ENCODE peak calls at places on chromosomes 1 and 21, in nine cellular contexts. G, Z, K, B, T, C, I, M and W are unnamed samples.

GRCh38 chr1:26053718-26054572 is 8.0 kb upstream of the SLC30A2 start:
- DNase-seq in Z (no peak), I (no peak), C (no peak), K (no peak), G (no peak), B (no peak), M (no peak), T (no peak), W (no peak)

GRCh38 chr1:1419812-1420653 is 1.0 kb downstream of the ANKRD65 start:
- DNase-seq in Z (no peak), T (no peak), B (no peak), M (peak), C (no peak), G (no peak), I (no peak), K (no peak), W (no peak)

GRCh38 chr1:204619721-204620120 is 65.8 kb downstream of the LRRN2 start:
- DNase-seq in B (no peak), C (no peak), M (no peak), I (no peak), K (no peak), Z (no peak), T (no peak), G (no peak), W (no peak)

GRCh38 chr1:111164151-111164550 is 24.1 kb downstream of the CEPT1 start:
- DNase-seq in M (no peak), C (no peak), B (no peak), T (no peak), I (no peak), Z (no peak), K (no peak), G (no peak), W (no peak)

GRCh38 chr1:206905295-206906164 is 8.3 kb downstream of the IL24 start:
- DNase-seq in C (peak), B (no peak), G (no peak), I (peak), M (no peak), K (peak), T (peak), Z (peak), W (peak)

GRCh38 chr1:46401964-46402626 is 8.0 kb downstream of the FAAH start:
- DNase-seq in G (no peak), Z (peak), M (peak), B (no peak), T (peak), K (peak), I (peak), C (no peak), W (no peak)

GRCh38 chr1:84961316-84961715 is 35.6 kb downstream of the MCOLN2 start:
- DNase-seq in T (peak), M (no peak), Z (no peak), K (peak), I (no peak), G (no peak), B (no peak), C (no peak), W (no peak)

GRCh38 chr1:15969321-15969880 is 6.5 kb downstream of the ZBTB17 start:
- DNase-seq in T (no peak), Z (no peak), G (no peak), K (no peak), B (no peak), C (no peak), M (no peak), I (no peak), W (no peak)

GRCh38 chr1:38508272-38508671 is 351.3 kb downstream of the RRAGC start:
- DNase-seq in M (no peak), I (no peak), B (no peak), K (no peak), T (no peak), C (no peak), G (no peak), Z (peak), W (no peak)

GRCh38 chr1:109248797-109249629 is at the start of gene CELSR2:
- DNase-seq in I (peak), C (peak), K (peak), M (peak), B (no peak), G (peak), Z (peak), T (peak), W (peak)

GRCh38 chr1:216626394-216627067 is 96.7 kb downstream of the ESRRG start:
- DNase-seq in I (no peak), K (no peak), C (no peak), M (no peak), Z (no peak), G (no peak), T (no peak), B (no peak), W (peak)

GRCh38 chr1:89540406-89540970 is 15.9 kb downstream of the LRRC8B start:
- DNase-seq in G (no peak), K (no peak), B (no peak), I (no peak), M (no peak), T (no peak), Z (no peak), C (no peak), W (no peak)

GRCh38 chr1:159752135-159752580 is 28.6 kb upstream of the DUSP23 start:
- DNase-seq in G (no peak), C (no peak), I (peak), M (peak), Z (no peak), K (peak), B (no peak), T (peak), W (no peak)

GRCh38 chr1:119870917-119871486 is 25.3 kb downstream of the ADAM30 start:
- DNase-seq in M (peak), Z (peak), I (peak), T (peak), C (no peak), K (peak), G (peak), B (peak), W (peak)

GRCh38 chr1:240441684-240442083 is 170.3 kb downstream of the GREM2 start:
- DNase-seq in B (no peak), C (no peak), I (peak), G (no peak), K (no peak), Z (no peak), T (no peak), M (no peak), W (no peak)

GRCh38 chr1:204283711-204284651 is 70.2 kb upstream of the GOLT1A start:
- DNase-seq in C (no peak), I (no peak), Z (no peak), G (no peak), T (no peak), M (no peak), K (no peak), B (no peak), W (no peak)

GRCh38 chr1:232868793-232869491 is 63.7 kb downstream of the MAP10 start:
- DNase-seq in Z (peak), B (peak), T (peak), K (peak), I (peak), M (no peak), G (no peak), C (no peak), W (peak)

GRCh38 chr1:156600733-156601121 is 552 bp downstream of the GPATCH4 start:
- DNase-seq in M (peak), K (peak), I (no peak), G (no peak), C (no peak), Z (no peak), B (no peak), T (no peak), W (no peak)

GRCh38 chr1:222060247-222060851 is 318.5 kb upstream of the DUSP10 start:
- DNase-seq in G (no peak), T (no peak), M (no peak), Z (no peak), K (no peak), C (no peak), I (no peak), B (no peak), W (no peak)

GRCh38 chr1:98386675-98387440 is 274.7 kb upstream of the SNX7 start:
- DNase-seq in Z (no peak), T (no peak), B (no peak), C (no peak), I (no peak), G (no peak), M (no peak), K (no peak), W (no peak)

GRCh38 chr1:77511440-77511840 is 171.0 kb downstream of the ZZZ3 start:
- DNase-seq in T (peak), C (no peak), K (peak), G (no peak), M (no peak), B (no peak), I (peak), Z (no peak), W (peak)

GRCh38 chr1:112625696-112626095 is 6.1 kb downstream of the CAPZA1 start:
- DNase-seq in K (no peak), Z (no peak), M (no peak), T (peak), C (no peak), I (peak), G (no peak), B (no peak), W (no peak)

GRCh38 chr1:41340655-41341364 is 20.4 kb upstream of the FOXO6 start:
- DNase-seq in C (no peak), G (no peak), K (no peak), M (no peak), B (no peak), Z (peak), I (no peak), T (no peak), W (no peak)

GRCh38 chr1:222250376-222250775 is 297.5 kb downstream of the HHIPL2 start:
- DNase-seq in G (no peak), I (peak), C (no peak), Z (no peak), K (no peak), T (no peak), B (no peak), M (no peak), W (no peak)

GRCh38 chr1:208238710-208239517 is 5.3 kb downstream of the PLXNA2 start:
- DNase-seq in K (peak), B (no peak), M (no peak), C (no peak), I (peak), Z (peak), G (no peak), T (peak), W (no peak)

GRCh38 chr1:238752332-238752731 is 634.0 kb upstream of the CHRM3 start:
- DNase-seq in I (peak), G (no peak), M (no peak), K (no peak), B (no peak), C (no peak), Z (no peak), T (no peak), W (no peak)

GRCh38 chr1:199123615-199124014 is 484.8 kb downstream of the PTPRC start:
- DNase-seq in Z (no peak), I (peak), B (no peak), K (peak), M (no peak), C (no peak), T (peak), G (no peak), W (no peak)

GRCh38 chr1:163300569-163300968 is 21.2 kb upstream of the NUF2 start:
- DNase-seq in I (no peak), M (no peak), Z (no peak), K (no peak), B (no peak), T (peak), G (no peak), C (no peak), W (no peak)

GRCh38 chr1:100536031-100536430 is 1.9 kb upstream of the GPR88 start:
- DNase-seq in I (no peak), B (no peak), K (no peak), G (no peak), M (no peak), C (no peak), Z (no peak), T (no peak), W (no peak)

GRCh38 chr21:44516828-44517174 is 23.2 kb downstream of the KRTAP10-1 start:
- DNase-seq in G (no peak), T (no peak), C (no peak), K (no peak), B (no peak), M (peak), I (no peak), Z (no peak), W (no peak)

GRCh38 chr1:167362638-167363037 is 142.0 kb downstream of the POU2F1 start:
- DNase-seq in T (no peak), M (no peak), G (no peak), C (no peak), K (no peak), Z (no peak), B (no peak), I (no peak), W (no peak)

GRCh38 chr1:174990382-174990999 is 9.3 kb upstream of the CACYBP start:
- DNase-seq in Z (no peak), K (peak), G (no peak), M (no peak), C (no peak), B (no peak), I (peak), T (peak), W (no peak)

GRCh38 chr1:203268901-203269653 is 36.2 kb upstream of the BTG2 start:
- DNase-seq in G (no peak), Z (peak), T (peak), I (peak), C (peak), K (peak), B (peak), M (no peak), W (peak)

GRCh38 chr1:197783510-197783948 is 8.2 kb upstream of the DENND1B start:
- DNase-seq in I (peak), B (no peak), K (peak), T (peak), G (no peak), M (no peak), Z (no peak), C (no peak), W (no peak)

GRCh38 chr1:114270255-114271117 is 116.8 kb upstream of the SYT6 start:
- DNase-seq in T (no peak), B (no peak), K (no peak), M (no peak), C (no peak), Z (no peak), I (no peak), G (no peak), W (no peak)

GRCh38 chr1:198635964-198636363 is 2.9 kb upstream of the PTPRC start:
- DNase-seq in K (no peak), Z (no peak), C (no peak), G (no peak), T (no peak), I (no peak), B (no peak), M (no peak), W (no peak)

GRCh38 chr21:40047211-40047610 is 180.0 kb downstream of the PCP4 start:
- DNase-seq in K (no peak), Z (no peak), I (no peak), T (no peak), M (no peak), G (no peak), B (no peak), C (no peak), W (no peak)

GRCh38 chr1:203422116-203422515 is 53.5 kb upstream of the PRELP start:
- DNase-seq in Z (no peak), B (no peak), G (no peak), I (no peak), C (no peak), K (no peak), M (no peak), T (no peak), W (no peak)

GRCh38 chr1:3795453-3796214 is 664 bp downstream of the LRRC47 start:
- DNase-seq in T (no peak), Z (no peak), B (no peak), M (no peak), K (no peak), G (no peak), C (no peak), I (no peak), W (no peak)

GRCh38 chr1:191757003-191757402 is 401.3 kb upstream of the RGS18 start:
- DNase-seq in C (no peak), K (peak), G (no peak), M (no peak), I (no peak), B (no peak), Z (peak), T (no peak), W (no peak)